ENCODE peak calls at places on chromosomes 2 and 18, in nine cellular contexts. One of them, this sample, is unnamed. For H3K4me1, the result is how much of the 10 kb centered on the place peaks cover.

GRCh38 chr18:13138822-13139139 is 79.8 kb upstream of the LDLRAD4 start:
- DNase-seq in kidney: no peak
- DNase-seq in ascending aorta: no peak
- DNase-seq in lung: no peak
- DNase-seq in neural progenitor cell: no peak
- DNase-seq in neuronal stem cell: no peak
- DNase-seq in transverse colon: no peak
- DNase-seq in PC-3: no peak
- DNase-seq in aorta: no peak
- DNase-seq in this sample: no peak

GRCh38 chr2:217551229-217551909 is 451.4 kb downstream of the TNS1 start:
- DNase-seq in kidney: no peak
- DNase-seq in ascending aorta: no peak
- DNase-seq in lung: no peak
- DNase-seq in neural progenitor cell: no peak
- DNase-seq in neuronal stem cell: no peak
- DNase-seq in transverse colon: no peak
- DNase-seq in PC-3: peak
- DNase-seq in aorta: no peak
- DNase-seq in this sample: no peak

GRCh38 chr2:196372811-196373664 is 201.7 kb upstream of the STK17B start:
- DNase-seq in kidney: no peak
- DNase-seq in ascending aorta: no peak
- DNase-seq in lung: no peak
- DNase-seq in neural progenitor cell: no peak
- DNase-seq in neuronal stem cell: no peak
- DNase-seq in transverse colon: peak
- DNase-seq in PC-3: no peak
- DNase-seq in aorta: no peak
- DNase-seq in this sample: no peak

GRCh38 chr18:37805773-37806380 is 240.3 kb upstream of the CELF4 start:
- DNase-seq in kidney: no peak
- DNase-seq in ascending aorta: no peak
- DNase-seq in lung: no peak
- DNase-seq in neural progenitor cell: no peak
- DNase-seq in neuronal stem cell: no peak
- DNase-seq in transverse colon: no peak
- DNase-seq in PC-3: no peak
- DNase-seq in aorta: no peak
- DNase-seq in this sample: no peak

GRCh38 chr2:42614838-42615237 is 46.4 kb downstream of the MTA3 start:
- DNase-seq in kidney: no peak
- DNase-seq in ascending aorta: no peak
- DNase-seq in lung: no peak
- DNase-seq in neural progenitor cell: no peak
- DNase-seq in neuronal stem cell: no peak
- DNase-seq in transverse colon: peak
- DNase-seq in PC-3: no peak
- DNase-seq in aorta: no peak
- DNase-seq in this sample: no peak

GRCh38 chr2:148645925-148646559 is 1.5 kb downstream of the EPC2 start:
- DNase-seq in kidney: no peak
- DNase-seq in ascending aorta: no peak
- DNase-seq in lung: peak
- DNase-seq in neural progenitor cell: peak
- DNase-seq in neuronal stem cell: no peak
- DNase-seq in transverse colon: peak
- DNase-seq in PC-3: peak
- DNase-seq in aorta: peak
- DNase-seq in this sample: no peak

GRCh38 chr2:147636888-147637270 is 207.9 kb upstream of the ACVR2A start:
- DNase-seq in kidney: no peak
- DNase-seq in ascending aorta: no peak
- DNase-seq in lung: no peak
- DNase-seq in neural progenitor cell: no peak
- DNase-seq in neuronal stem cell: no peak
- DNase-seq in transverse colon: no peak
- DNase-seq in PC-3: peak
- DNase-seq in aorta: no peak
- DNase-seq in this sample: no peak

GRCh38 chr2:190986221-190986953 is 27.6 kb downstream of the STAT1 start:
- DNase-seq in kidney: no peak
- DNase-seq in ascending aorta: no peak
- DNase-seq in lung: no peak
- DNase-seq in neural progenitor cell: no peak
- DNase-seq in neuronal stem cell: no peak
- DNase-seq in transverse colon: no peak
- DNase-seq in PC-3: no peak
- DNase-seq in aorta: no peak
- DNase-seq in this sample: no peak

GRCh38 chr2:1787799-1788477 is 43.6 kb upstream of the PXDN start:
- DNase-seq in kidney: no peak
- DNase-seq in ascending aorta: no peak
- DNase-seq in lung: no peak
- DNase-seq in neural progenitor cell: no peak
- DNase-seq in neuronal stem cell: no peak
- DNase-seq in transverse colon: no peak
- DNase-seq in PC-3: no peak
- DNase-seq in aorta: no peak
- DNase-seq in this sample: no peak
- H3K4me1 ChIP-seq in kidney: under half
- H3K4me1 ChIP-seq in ascending aorta: under half
- H3K4me1 ChIP-seq in lung: under half
- H3K4me1 ChIP-seq in neural progenitor cell: under half
- H3K4me1 ChIP-seq in neuronal stem cell: under half
- H3K4me1 ChIP-seq in transverse colon: under half
- H3K4me1 ChIP-seq in PC-3: under half
- H3K4me1 ChIP-seq in aorta: under half
- H3K4me1 ChIP-seq in this sample: under half

DNA sequence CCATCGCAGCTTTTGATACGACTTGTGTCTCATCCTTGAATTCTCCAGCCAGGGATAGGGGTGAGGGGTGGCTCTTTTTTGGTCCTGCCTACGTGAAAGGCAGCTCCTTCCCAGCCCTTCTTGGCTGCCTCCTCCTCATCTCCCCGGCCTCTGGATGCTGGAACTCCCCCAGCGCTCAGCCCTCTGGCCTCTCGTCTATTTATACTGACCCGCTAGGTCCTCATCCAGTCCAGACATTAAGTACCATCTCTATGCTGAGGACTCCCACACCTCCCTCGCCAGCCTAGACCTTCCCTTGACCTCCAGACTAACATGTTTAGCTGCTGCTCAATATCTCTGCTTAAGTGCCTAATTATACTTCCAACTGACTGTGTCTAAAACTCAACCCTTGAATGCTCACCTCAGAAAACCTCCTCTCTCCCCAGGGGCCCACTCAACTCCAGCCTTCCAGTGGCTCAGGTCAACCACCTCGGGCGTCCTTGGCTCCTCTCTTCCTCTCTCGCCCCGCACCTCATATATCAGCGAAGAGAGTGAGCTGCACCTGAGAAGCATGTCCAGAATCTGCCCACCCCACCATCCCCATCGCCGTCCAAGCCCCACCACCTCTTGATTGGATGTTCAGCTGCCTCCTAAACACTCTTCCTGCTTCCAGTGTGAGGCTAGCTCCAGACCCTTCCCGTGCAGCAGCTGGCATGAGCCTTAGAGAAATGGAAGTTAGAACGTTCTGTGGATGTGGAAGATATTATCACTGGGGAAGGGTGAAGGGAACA is 34.8 kb downstream of the TOGARAM2 start:
- DNase-seq in kidney: no peak
- DNase-seq in ascending aorta: no peak
- DNase-seq in lung: no peak
- DNase-seq in neural progenitor cell: no peak
- DNase-seq in neuronal stem cell: no peak
- DNase-seq in transverse colon: no peak
- DNase-seq in PC-3: no peak
- DNase-seq in aorta: no peak
- DNase-seq in this sample: no peak
- H3K4me1 ChIP-seq in kidney: under half
- H3K4me1 ChIP-seq in ascending aorta: under half
- H3K4me1 ChIP-seq in lung: under half
- H3K4me1 ChIP-seq in neural progenitor cell: under half
- H3K4me1 ChIP-seq in neuronal stem cell: under half
- H3K4me1 ChIP-seq in transverse colon: under half
- H3K4me1 ChIP-seq in PC-3: under half
- H3K4me1 ChIP-seq in aorta: under half
- H3K4me1 ChIP-seq in this sample: under half

GRCh38 chr2:71283131-71283530 is 48.5 kb upstream of the ZNF638 start:
- DNase-seq in kidney: no peak
- DNase-seq in ascending aorta: no peak
- DNase-seq in lung: no peak
- DNase-seq in neural progenitor cell: no peak
- DNase-seq in neuronal stem cell: no peak
- DNase-seq in transverse colon: no peak
- DNase-seq in PC-3: no peak
- DNase-seq in aorta: no peak
- DNase-seq in this sample: no peak

GRCh38 chr2:71285706-71286105 is 45.9 kb upstream of the ZNF638 start:
- DNase-seq in kidney: no peak
- DNase-seq in ascending aorta: no peak
- DNase-seq in lung: no peak
- DNase-seq in neural progenitor cell: no peak
- DNase-seq in neuronal stem cell: no peak
- DNase-seq in transverse colon: no peak
- DNase-seq in PC-3: no peak
- DNase-seq in aorta: no peak
- DNase-seq in this sample: no peak

GRCh38 chr2:71277536-71278103 is 50.7 kb upstream of the PAIP2B start:
- DNase-seq in kidney: peak
- DNase-seq in ascending aorta: no peak
- DNase-seq in lung: no peak
- DNase-seq in neural progenitor cell: peak
- DNase-seq in neuronal stem cell: peak
- DNase-seq in transverse colon: peak
- DNase-seq in PC-3: peak
- DNase-seq in aorta: peak
- DNase-seq in this sample: no peak

GRCh38 chr2:71282493-71282892 is 49.1 kb upstream of the ZNF638 start:
- DNase-seq in kidney: no peak
- DNase-seq in ascending aorta: no peak
- DNase-seq in lung: no peak
- DNase-seq in neural progenitor cell: no peak
- DNase-seq in neuronal stem cell: no peak
- DNase-seq in transverse colon: no peak
- DNase-seq in PC-3: no peak
- DNase-seq in aorta: no peak
- DNase-seq in this sample: no peak

DNA sequence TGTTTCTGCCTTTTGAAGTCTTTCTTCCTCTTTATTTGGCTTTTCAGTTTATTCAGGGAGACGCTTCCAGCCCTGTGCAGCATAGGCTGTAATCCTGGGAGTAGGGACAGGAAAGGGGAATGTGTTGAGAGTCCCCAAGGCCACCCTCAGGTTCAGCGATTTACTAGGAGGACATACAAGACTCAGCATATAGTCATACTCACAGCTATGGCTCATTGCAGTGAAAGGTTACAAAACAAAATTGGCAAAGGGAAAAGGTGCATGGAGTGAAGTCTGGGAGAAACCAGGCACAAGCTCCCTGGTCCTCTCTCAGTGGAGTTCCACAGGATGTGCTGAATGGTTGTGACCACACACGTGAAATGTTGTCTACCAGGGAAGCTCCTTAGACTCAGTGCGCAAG is 49.6 kb upstream of the ZNF638 start:
- DNase-seq in kidney: no peak
- DNase-seq in ascending aorta: no peak
- DNase-seq in lung: no peak
- DNase-seq in neural progenitor cell: no peak
- DNase-seq in neuronal stem cell: no peak
- DNase-seq in transverse colon: no peak
- DNase-seq in PC-3: peak
- DNase-seq in aorta: no peak
- DNase-seq in this sample: no peak
- H3K4me1 ChIP-seq in kidney: under half
- H3K4me1 ChIP-seq in ascending aorta: under half
- H3K4me1 ChIP-seq in lung: under half
- H3K4me1 ChIP-seq in neural progenitor cell: under half
- H3K4me1 ChIP-seq in neuronal stem cell: under half
- H3K4me1 ChIP-seq in transverse colon: under half
- H3K4me1 ChIP-seq in PC-3: under half
- H3K4me1 ChIP-seq in aorta: under half
- H3K4me1 ChIP-seq in this sample: under half

GRCh38 chr2:54578668-54579045 is 122.5 kb downstream of the SPTBN1 start:
- DNase-seq in kidney: no peak
- DNase-seq in ascending aorta: no peak
- DNase-seq in lung: no peak
- DNase-seq in neural progenitor cell: no peak
- DNase-seq in neuronal stem cell: no peak
- DNase-seq in transverse colon: no peak
- DNase-seq in PC-3: no peak
- DNase-seq in aorta: no peak
- DNase-seq in this sample: no peak

GRCh38 chr2:54579061-54579681 is 123.0 kb downstream of the SPTBN1 start:
- DNase-seq in kidney: no peak
- DNase-seq in ascending aorta: no peak
- DNase-seq in lung: no peak
- DNase-seq in neural progenitor cell: no peak
- DNase-seq in neuronal stem cell: no peak
- DNase-seq in transverse colon: no peak
- DNase-seq in PC-3: no peak
- DNase-seq in aorta: no peak
- DNase-seq in this sample: no peak

GRCh38 chr2:54577035-54577434 is 120.9 kb downstream of the SPTBN1 start:
- DNase-seq in kidney: no peak
- DNase-seq in ascending aorta: no peak
- DNase-seq in lung: no peak
- DNase-seq in neural progenitor cell: no peak
- DNase-seq in neuronal stem cell: no peak
- DNase-seq in transverse colon: no peak
- DNase-seq in PC-3: no peak
- DNase-seq in aorta: no peak
- DNase-seq in this sample: no peak

GRCh38 chr2:54579682-54580349 is 123.7 kb downstream of the SPTBN1 start:
- DNase-seq in kidney: no peak
- DNase-seq in ascending aorta: no peak
- DNase-seq in lung: no peak
- DNase-seq in neural progenitor cell: no peak
- DNase-seq in neuronal stem cell: no peak
- DNase-seq in transverse colon: peak
- DNase-seq in PC-3: peak
- DNase-seq in aorta: no peak
- DNase-seq in this sample: no peak

DNA sequence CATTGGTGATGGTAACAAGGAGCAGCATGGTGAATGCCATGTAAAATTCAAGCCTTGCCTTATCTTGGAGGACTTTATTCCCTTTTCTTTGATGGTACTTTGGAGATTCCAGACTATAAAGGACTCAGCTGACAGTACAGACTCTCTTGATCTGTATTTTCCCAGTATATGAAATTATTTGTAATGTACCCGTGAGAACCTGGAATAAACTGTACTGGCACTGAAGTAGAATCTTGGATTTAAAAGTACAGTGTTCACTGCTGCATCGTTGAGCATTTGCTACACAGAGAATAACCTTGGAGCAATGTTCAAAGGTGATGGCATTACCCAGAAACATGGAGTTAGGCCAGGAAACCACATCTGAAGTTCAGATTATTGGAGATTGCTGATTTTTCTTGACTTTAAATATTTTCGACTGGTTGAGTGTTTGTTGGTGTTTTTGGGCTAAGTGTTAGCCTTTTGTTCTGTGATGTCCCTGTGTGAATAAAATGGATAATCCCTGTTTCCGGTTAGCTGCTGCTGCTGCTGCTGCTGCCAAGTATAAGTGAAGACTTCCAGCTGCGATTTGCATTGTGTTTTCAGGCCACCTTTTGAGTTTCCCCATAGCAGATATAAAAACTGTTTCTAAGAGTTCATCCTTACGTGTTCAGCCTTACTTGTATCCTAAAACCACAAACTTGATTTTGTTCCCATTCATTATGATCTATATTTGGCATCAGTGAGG is 122.0 kb downstream of the SPTBN1 start:
- DNase-seq in kidney: no peak
- DNase-seq in ascending aorta: no peak
- DNase-seq in lung: no peak
- DNase-seq in neural progenitor cell: peak
- DNase-seq in neuronal stem cell: no peak
- DNase-seq in transverse colon: no peak
- DNase-seq in PC-3: no peak
- DNase-seq in aorta: no peak
- DNase-seq in this sample: no peak
- H3K4me1 ChIP-seq in kidney: half or more
- H3K4me1 ChIP-seq in ascending aorta: half or more
- H3K4me1 ChIP-seq in lung: under half
- H3K4me1 ChIP-seq in neural progenitor cell: under half
- H3K4me1 ChIP-seq in neuronal stem cell: under half
- H3K4me1 ChIP-seq in transverse colon: half or more
- H3K4me1 ChIP-seq in PC-3: half or more
- H3K4me1 ChIP-seq in aorta: under half
- H3K4me1 ChIP-seq in this sample: under half